ENCODE peak calls at places on chromosomes 3 and 15, in ten cellular contexts. One of them, this sample, is unnamed.

GRCh38 chr15:70245932-70246622 is 148.4 kb upstream of the TLE3 start:
- DNase-seq in mucosa of gallbladder: peak; percentile 34
- DNase-seq in H7: peak; percentile 24
- DNase-seq in mesendoderm: no peak
- DNase-seq in Panc1: no peak
- DNase-seq in epithelial cell of esophagus: peak; percentile 60
- DNase-seq in Right ventricle myocardium superior: peak; percentile 64
- DNase-seq in astrocyte of the spinal cord: peak; percentile 38
- DNase-seq in AG08395: peak; percentile 68
- DNase-seq in IMR-90: peak; percentile 11
- DNase-seq in this sample: peak; percentile 55

GRCh38 chr3:46271910-46272309 is 29.6 kb downstream of the CCR3 start:
- DNase-seq in astrocyte of the spinal cord: no peak
- DNase-seq in mesendoderm: no peak
- DNase-seq in epithelial cell of esophagus: peak; percentile 75
- DNase-seq in AG08395: no peak
- DNase-seq in IMR-90: no peak
- DNase-seq in Right ventricle myocardium superior: no peak
- DNase-seq in Panc1: no peak
- DNase-seq in mucosa of gallbladder: no peak
- DNase-seq in H7: no peak
- DNase-seq in this sample: no peak

GRCh38 chr3:94978076-94978475 is 915.2 kb downstream of the NSUN3 start:
- DNase-seq in mucosa of gallbladder: no peak
- DNase-seq in AG08395: no peak
- DNase-seq in epithelial cell of esophagus: no peak
- DNase-seq in IMR-90: no peak
- DNase-seq in astrocyte of the spinal cord: no peak
- DNase-seq in H7: no peak
- DNase-seq in Panc1: no peak
- DNase-seq in Right ventricle myocardium superior: no peak
- DNase-seq in mesendoderm: no peak
- DNase-seq in this sample: no peak

GRCh38 chr3:44323341-44323955 is 15.1 kb upstream of the TCAIM start:
- DNase-seq in Right ventricle myocardium superior: peak; percentile 55
- DNase-seq in mucosa of gallbladder: peak; percentile 69
- DNase-seq in mesendoderm: peak; percentile 54
- DNase-seq in astrocyte of the spinal cord: peak; percentile 68
- DNase-seq in IMR-90: peak; percentile 71
- DNase-seq in Panc1: peak; percentile 35
- DNase-seq in epithelial cell of esophagus: peak; percentile 73
- DNase-seq in AG08395: peak; percentile 51
- DNase-seq in H7: peak; percentile 21
- DNase-seq in this sample: peak; percentile 65

GRCh38 chr15:51623386-51623938 is 891 bp upstream of the DMXL2 start:
- DNase-seq in Right ventricle myocardium superior: no peak
- DNase-seq in IMR-90: no peak
- DNase-seq in astrocyte of the spinal cord: no peak
- DNase-seq in epithelial cell of esophagus: peak; percentile 30
- DNase-seq in Panc1: no peak
- DNase-seq in mesendoderm: peak; percentile 4
- DNase-seq in H7: no peak
- DNase-seq in mucosa of gallbladder: peak; percentile 33
- DNase-seq in AG08395: no peak
- DNase-seq in this sample: no peak

GRCh38 chr15:58070801-58071418 is 5.4 kb upstream of the ALDH1A2 start:
- DNase-seq in IMR-90: peak; percentile 43
- DNase-seq in mucosa of gallbladder: peak; percentile 47
- DNase-seq in Panc1: peak; percentile 24
- DNase-seq in H7: peak; percentile 35
- DNase-seq in epithelial cell of esophagus: peak; percentile 68
- DNase-seq in mesendoderm: peak; percentile 59
- DNase-seq in Right ventricle myocardium superior: peak; percentile 71
- DNase-seq in AG08395: peak; percentile 46
- DNase-seq in astrocyte of the spinal cord: peak; percentile 63
- DNase-seq in this sample: peak; percentile 65

GRCh38 chr15:56821721-56822425 is 88.6 kb upstream of the ZNF280D start:
- DNase-seq in H7: peak; percentile 13
- DNase-seq in mucosa of gallbladder: peak; percentile 50
- DNase-seq in epithelial cell of esophagus: peak; percentile 77
- DNase-seq in Right ventricle myocardium superior: no peak
- DNase-seq in astrocyte of the spinal cord: peak; percentile 83
- DNase-seq in Panc1: peak; percentile 25
- DNase-seq in mesendoderm: peak; percentile 58
- DNase-seq in AG08395: peak; percentile 77
- DNase-seq in IMR-90: peak; percentile 77
- DNase-seq in this sample: peak; percentile 47

GRCh38 chr3:121545049-121545563 is 682 bp downstream of the POLQ start:
- DNase-seq in mucosa of gallbladder: no peak
- DNase-seq in AG08395: peak; percentile 16
- DNase-seq in mesendoderm: peak; percentile 36
- DNase-seq in IMR-90: no peak
- DNase-seq in H7: peak; percentile 59
- DNase-seq in astrocyte of the spinal cord: peak; percentile 8
- DNase-seq in Panc1: no peak
- DNase-seq in epithelial cell of esophagus: no peak
- DNase-seq in Right ventricle myocardium superior: no peak
- DNase-seq in this sample: no peak

GRCh38 chr15:67126551-67127333 is 61.3 kb downstream of the SMAD3 start:
- DNase-seq in epithelial cell of esophagus: no peak
- DNase-seq in Right ventricle myocardium superior: no peak
- DNase-seq in mesendoderm: no peak
- DNase-seq in Panc1: no peak
- DNase-seq in astrocyte of the spinal cord: no peak
- DNase-seq in AG08395: no peak
- DNase-seq in mucosa of gallbladder: no peak
- DNase-seq in H7: no peak
- DNase-seq in IMR-90: no peak
- DNase-seq in this sample: no peak

GRCh38 chr15:71143373-71144310 is 28.4 kb downstream of the THSD4 start:
- DNase-seq in epithelial cell of esophagus: no peak
- DNase-seq in Panc1: no peak
- DNase-seq in AG08395: no peak
- DNase-seq in IMR-90: no peak
- DNase-seq in mesendoderm: no peak
- DNase-seq in H7: no peak
- DNase-seq in astrocyte of the spinal cord: no peak
- DNase-seq in Right ventricle myocardium superior: no peak
- DNase-seq in mucosa of gallbladder: peak; percentile 58
- DNase-seq in this sample: no peak

GRCh38 chr15:83835384-83836010 is 181.6 kb downstream of the ADAMTSL3 start:
- DNase-seq in H7: no peak
- DNase-seq in mesendoderm: no peak
- DNase-seq in AG08395: no peak
- DNase-seq in Panc1: no peak
- DNase-seq in epithelial cell of esophagus: no peak
- DNase-seq in mucosa of gallbladder: no peak
- DNase-seq in Right ventricle myocardium superior: no peak
- DNase-seq in IMR-90: no peak
- DNase-seq in astrocyte of the spinal cord: no peak
- DNase-seq in this sample: no peak

GRCh38 chr3:136659253-136659652 is 92.9 kb downstream of the STAG1 start:
- DNase-seq in mucosa of gallbladder: no peak
- DNase-seq in astrocyte of the spinal cord: peak; percentile 82
- DNase-seq in epithelial cell of esophagus: peak; percentile 11
- DNase-seq in mesendoderm: peak; percentile 78
- DNase-seq in IMR-90: peak; percentile 87
- DNase-seq in Right ventricle myocardium superior: no peak
- DNase-seq in H7: no peak
- DNase-seq in AG08395: peak; percentile 53
- DNase-seq in Panc1: no peak
- DNase-seq in this sample: no peak

GRCh38 chr3:33403756-33404155 is 36.4 kb downstream of the UBP1 start:
- DNase-seq in AG08395: no peak
- DNase-seq in Panc1: no peak
- DNase-seq in mesendoderm: no peak
- DNase-seq in astrocyte of the spinal cord: no peak
- DNase-seq in epithelial cell of esophagus: no peak
- DNase-seq in H7: no peak
- DNase-seq in IMR-90: peak; percentile 23
- DNase-seq in Right ventricle myocardium superior: no peak
- DNase-seq in mucosa of gallbladder: no peak
- DNase-seq in this sample: no peak

GRCh38 chr15:31004220-31004733 is 12.8 kb upstream of the MTMR10 start:
- DNase-seq in Right ventricle myocardium superior: peak; percentile 70
- DNase-seq in IMR-90: no peak
- DNase-seq in astrocyte of the spinal cord: no peak
- DNase-seq in Panc1: no peak
- DNase-seq in epithelial cell of esophagus: no peak
- DNase-seq in mucosa of gallbladder: no peak
- DNase-seq in H7: peak; percentile 40
- DNase-seq in mesendoderm: peak; percentile 34
- DNase-seq in AG08395: no peak
- DNase-seq in this sample: peak; percentile 43

GRCh38 chr15:78093242-78094020 is 1.1 kb downstream of the SH2D7 start:
- DNase-seq in mucosa of gallbladder: peak; percentile 55
- DNase-seq in IMR-90: peak; percentile 95
- DNase-seq in AG08395: peak; percentile 92
- DNase-seq in Right ventricle myocardium superior: no peak
- DNase-seq in Panc1: no peak
- DNase-seq in H7: no peak
- DNase-seq in epithelial cell of esophagus: no peak
- DNase-seq in mesendoderm: no peak
- DNase-seq in astrocyte of the spinal cord: peak; percentile 77
- DNase-seq in this sample: no peak

GRCh38 chr15:74827632-74828031 is 1.2 kb downstream of the CPLX3 start:
- DNase-seq in astrocyte of the spinal cord: no peak
- DNase-seq in Right ventricle myocardium superior: no peak
- DNase-seq in Panc1: no peak
- DNase-seq in mucosa of gallbladder: no peak
- DNase-seq in AG08395: no peak
- DNase-seq in epithelial cell of esophagus: no peak
- DNase-seq in IMR-90: no peak
- DNase-seq in H7: no peak
- DNase-seq in mesendoderm: no peak
- DNase-seq in this sample: no peak

GRCh38 chr15:51382787-51383186 is 41.3 kb downstream of the GLDN start:
- DNase-seq in AG08395: peak; percentile 70
- DNase-seq in epithelial cell of esophagus: peak; percentile 52
- DNase-seq in astrocyte of the spinal cord: peak; percentile 56
- DNase-seq in Panc1: no peak
- DNase-seq in mesendoderm: peak; percentile 81
- DNase-seq in mucosa of gallbladder: no peak
- DNase-seq in H7: peak; percentile 82
- DNase-seq in Right ventricle myocardium superior: no peak
- DNase-seq in IMR-90: peak; percentile 53
- DNase-seq in this sample: no peak

GRCh38 chr15:98649621-98649995 is 1.3 kb downstream of the IGF1R start:
- DNase-seq in IMR-90: no peak
- DNase-seq in AG08395: peak; percentile 37
- DNase-seq in Panc1: no peak
- DNase-seq in mucosa of gallbladder: no peak
- DNase-seq in astrocyte of the spinal cord: no peak
- DNase-seq in epithelial cell of esophagus: no peak
- DNase-seq in Right ventricle myocardium superior: peak; percentile 73
- DNase-seq in H7: peak; percentile 67
- DNase-seq in mesendoderm: no peak
- DNase-seq in this sample: peak; percentile 69

GRCh38 chr3:25507811-25508210 is 79.7 kb downstream of the RARB start:
- DNase-seq in H7: no peak
- DNase-seq in Panc1: no peak
- DNase-seq in astrocyte of the spinal cord: no peak
- DNase-seq in mesendoderm: no peak
- DNase-seq in AG08395: no peak
- DNase-seq in mucosa of gallbladder: no peak
- DNase-seq in IMR-90: no peak
- DNase-seq in Right ventricle myocardium superior: no peak
- DNase-seq in epithelial cell of esophagus: no peak
- DNase-seq in this sample: no peak

GRCh38 chr3:151925876-151926275 is 52.4 kb downstream of the SUCNR1 start:
- DNase-seq in mucosa of gallbladder: no peak
- DNase-seq in Right ventricle myocardium superior: no peak
- DNase-seq in IMR-90: peak; percentile 83
- DNase-seq in epithelial cell of esophagus: peak; percentile 82
- DNase-seq in AG08395: peak; percentile 83
- DNase-seq in mesendoderm: no peak
- DNase-seq in H7: no peak
- DNase-seq in Panc1: no peak
- DNase-seq in astrocyte of the spinal cord: peak; percentile 88
- DNase-seq in this sample: no peak